ENCODE peak calls at places on chromosomes 5 and 9, in ten cellular contexts. One of them, this sample, is unnamed.

GRCh38 chr9:77128125-77128789 is 49.1 kb upstream of the VPS13A start:
- DNase-seq in cerebellar cortex: no peak
- DNase-seq in Peyer's patch: no peak
- DNase-seq in COR-L47: no peak
- DNase-seq in non-pigmented ciliary epithelial cell: no peak
- DNase-seq in transverse colon: no peak
- DNase-seq in caudate nucleus: no peak
- DNase-seq in choroid plexus epithelial cell: no peak
- DNase-seq in left ventricle myocardium superior: no peak
- DNase-seq in CD8-positive, alpha-beta T cell: no peak
- DNase-seq in this sample: no peak

GRCh38 chr5:54673523-54674225 is 156.1 kb downstream of the SNX18 start:
- DNase-seq in cerebellar cortex: no peak
- DNase-seq in Peyer's patch: peak; percentile 85
- DNase-seq in COR-L47: no peak
- DNase-seq in non-pigmented ciliary epithelial cell: no peak
- DNase-seq in transverse colon: peak; percentile 52
- DNase-seq in caudate nucleus: no peak
- DNase-seq in choroid plexus epithelial cell: peak; percentile 93
- DNase-seq in left ventricle myocardium superior: peak; percentile 44
- DNase-seq in CD8-positive, alpha-beta T cell: peak; percentile 59
- DNase-seq in this sample: peak; percentile 70

GRCh38 chr9:79895232-79895631 is 323.5 kb downstream of the TLE4 start:
- DNase-seq in cerebellar cortex: peak; percentile 6
- DNase-seq in Peyer's patch: no peak
- DNase-seq in COR-L47: no peak
- DNase-seq in non-pigmented ciliary epithelial cell: no peak
- DNase-seq in transverse colon: no peak
- DNase-seq in caudate nucleus: no peak
- DNase-seq in choroid plexus epithelial cell: no peak
- DNase-seq in left ventricle myocardium superior: no peak
- DNase-seq in CD8-positive, alpha-beta T cell: no peak
- DNase-seq in this sample: no peak

GRCh38 chr5:85929713-85930112 is 688.0 kb upstream of the COX7C start:
- DNase-seq in cerebellar cortex: no peak
- DNase-seq in Peyer's patch: no peak
- DNase-seq in COR-L47: no peak
- DNase-seq in non-pigmented ciliary epithelial cell: no peak
- DNase-seq in transverse colon: no peak
- DNase-seq in caudate nucleus: no peak
- DNase-seq in choroid plexus epithelial cell: no peak
- DNase-seq in left ventricle myocardium superior: no peak
- DNase-seq in CD8-positive, alpha-beta T cell: no peak
- DNase-seq in this sample: no peak

GRCh38 chr9:29514336-29514735 is 1941.1 kb upstream of the C9orf72 start:
- DNase-seq in cerebellar cortex: peak; percentile 2
- DNase-seq in Peyer's patch: no peak
- DNase-seq in COR-L47: peak; percentile 36
- DNase-seq in non-pigmented ciliary epithelial cell: peak; percentile 1
- DNase-seq in transverse colon: no peak
- DNase-seq in caudate nucleus: peak; percentile 38
- DNase-seq in choroid plexus epithelial cell: peak; percentile 7
- DNase-seq in left ventricle myocardium superior: peak; percentile 29
- DNase-seq in CD8-positive, alpha-beta T cell: no peak
- DNase-seq in this sample: no peak

GRCh38 chr5:78458843-78459242 is 98.4 kb downstream of the SCAMP1 start:
- DNase-seq in cerebellar cortex: no peak
- DNase-seq in Peyer's patch: no peak
- DNase-seq in COR-L47: no peak
- DNase-seq in non-pigmented ciliary epithelial cell: no peak
- DNase-seq in transverse colon: no peak
- DNase-seq in caudate nucleus: no peak
- DNase-seq in choroid plexus epithelial cell: no peak
- DNase-seq in left ventricle myocardium superior: no peak
- DNase-seq in CD8-positive, alpha-beta T cell: no peak
- DNase-seq in this sample: no peak

GRCh38 chr5:150258126-150258525 is 31.4 kb downstream of the CAMK2A start:
- DNase-seq in cerebellar cortex: no peak
- DNase-seq in Peyer's patch: no peak
- DNase-seq in COR-L47: no peak
- DNase-seq in non-pigmented ciliary epithelial cell: no peak
- DNase-seq in transverse colon: no peak
- DNase-seq in caudate nucleus: no peak
- DNase-seq in choroid plexus epithelial cell: no peak
- DNase-seq in left ventricle myocardium superior: no peak
- DNase-seq in CD8-positive, alpha-beta T cell: no peak
- DNase-seq in this sample: no peak

GRCh38 chr5:172834570-172835245 is 657 bp downstream of the ERGIC1 start:
- DNase-seq in cerebellar cortex: no peak
- DNase-seq in Peyer's patch: no peak
- DNase-seq in COR-L47: no peak
- DNase-seq in non-pigmented ciliary epithelial cell: no peak
- DNase-seq in transverse colon: peak; percentile 39
- DNase-seq in caudate nucleus: no peak
- DNase-seq in choroid plexus epithelial cell: peak; percentile 39
- DNase-seq in left ventricle myocardium superior: no peak
- DNase-seq in CD8-positive, alpha-beta T cell: no peak
- DNase-seq in this sample: no peak

GRCh38 chr5:116970318-116970717 is 395.7 kb upstream of the SEMA6A start:
- DNase-seq in cerebellar cortex: peak; percentile 48
- DNase-seq in Peyer's patch: no peak
- DNase-seq in COR-L47: peak; percentile 97
- DNase-seq in non-pigmented ciliary epithelial cell: no peak
- DNase-seq in transverse colon: no peak
- DNase-seq in caudate nucleus: no peak
- DNase-seq in choroid plexus epithelial cell: peak; percentile 1
- DNase-seq in left ventricle myocardium superior: no peak
- DNase-seq in CD8-positive, alpha-beta T cell: no peak
- DNase-seq in this sample: no peak

GRCh38 chr5:95841914-95842812 is 19.6 kb upstream of the GLRX start:
- DNase-seq in cerebellar cortex: no peak
- DNase-seq in Peyer's patch: no peak
- DNase-seq in COR-L47: no peak
- DNase-seq in non-pigmented ciliary epithelial cell: no peak
- DNase-seq in transverse colon: peak; percentile 56
- DNase-seq in caudate nucleus: no peak
- DNase-seq in choroid plexus epithelial cell: peak; percentile 80
- DNase-seq in left ventricle myocardium superior: no peak
- DNase-seq in CD8-positive, alpha-beta T cell: no peak
- DNase-seq in this sample: peak; percentile 90

GRCh38 chr5:176573564-176574296 is 24.6 kb downstream of the CDHR2 start:
- DNase-seq in cerebellar cortex: peak; percentile 77
- DNase-seq in Peyer's patch: peak; percentile 77
- DNase-seq in COR-L47: peak; percentile 60
- DNase-seq in non-pigmented ciliary epithelial cell: peak; percentile 5
- DNase-seq in transverse colon: peak; percentile 73
- DNase-seq in caudate nucleus: peak; percentile 33
- DNase-seq in choroid plexus epithelial cell: peak; percentile 51
- DNase-seq in left ventricle myocardium superior: peak; percentile 82
- DNase-seq in CD8-positive, alpha-beta T cell: peak; percentile 72
- DNase-seq in this sample: peak; percentile 16

GRCh38 chr9:81559741-81560140 is 129.6 kb downstream of the TLE1 start:
- DNase-seq in cerebellar cortex: no peak
- DNase-seq in Peyer's patch: no peak
- DNase-seq in COR-L47: no peak
- DNase-seq in non-pigmented ciliary epithelial cell: peak; percentile 94
- DNase-seq in transverse colon: no peak
- DNase-seq in caudate nucleus: no peak
- DNase-seq in choroid plexus epithelial cell: peak; percentile 98
- DNase-seq in left ventricle myocardium superior: no peak
- DNase-seq in CD8-positive, alpha-beta T cell: no peak
- DNase-seq in this sample: peak; percentile 98

GRCh38 chr5:956941-957729 is 51.5 kb upstream of the NKD2 start:
- DNase-seq in cerebellar cortex: no peak
- DNase-seq in Peyer's patch: no peak
- DNase-seq in COR-L47: no peak
- DNase-seq in non-pigmented ciliary epithelial cell: peak; percentile 35
- DNase-seq in transverse colon: no peak
- DNase-seq in caudate nucleus: no peak
- DNase-seq in choroid plexus epithelial cell: peak; percentile 67
- DNase-seq in left ventricle myocardium superior: peak; percentile 41
- DNase-seq in CD8-positive, alpha-beta T cell: peak; percentile 48
- DNase-seq in this sample: peak; percentile 94

GRCh38 chr9:113504725-113505590 is 41.4 kb downstream of the RGS3 start:
- DNase-seq in cerebellar cortex: no peak
- DNase-seq in Peyer's patch: no peak
- DNase-seq in COR-L47: no peak
- DNase-seq in non-pigmented ciliary epithelial cell: no peak
- DNase-seq in transverse colon: peak; percentile 68
- DNase-seq in caudate nucleus: no peak
- DNase-seq in choroid plexus epithelial cell: peak; percentile 20
- DNase-seq in left ventricle myocardium superior: no peak
- DNase-seq in CD8-positive, alpha-beta T cell: no peak
- DNase-seq in this sample: no peak

GRCh38 chr9:15423328-15423985 is 781 bp downstream of the SNAPC3 start:
- DNase-seq in cerebellar cortex: no peak
- DNase-seq in Peyer's patch: no peak
- DNase-seq in COR-L47: peak; percentile 27
- DNase-seq in non-pigmented ciliary epithelial cell: no peak
- DNase-seq in transverse colon: no peak
- DNase-seq in caudate nucleus: no peak
- DNase-seq in choroid plexus epithelial cell: peak; percentile 63
- DNase-seq in left ventricle myocardium superior: no peak
- DNase-seq in CD8-positive, alpha-beta T cell: no peak
- DNase-seq in this sample: no peak

GRCh38 chr9:133740891-133741290 is 2.7 kb upstream of the SARDH start:
- DNase-seq in cerebellar cortex: peak; percentile 59
- DNase-seq in Peyer's patch: no peak
- DNase-seq in COR-L47: no peak
- DNase-seq in non-pigmented ciliary epithelial cell: no peak
- DNase-seq in transverse colon: no peak
- DNase-seq in caudate nucleus: no peak
- DNase-seq in choroid plexus epithelial cell: no peak
- DNase-seq in left ventricle myocardium superior: no peak
- DNase-seq in CD8-positive, alpha-beta T cell: no peak
- DNase-seq in this sample: no peak

GRCh38 chr9:137534256-137535119 is 15.7 kb downstream of the PNPLA7 start:
- DNase-seq in cerebellar cortex: peak; percentile 60
- DNase-seq in Peyer's patch: no peak
- DNase-seq in COR-L47: peak; percentile 37
- DNase-seq in non-pigmented ciliary epithelial cell: no peak
- DNase-seq in transverse colon: no peak
- DNase-seq in caudate nucleus: no peak
- DNase-seq in choroid plexus epithelial cell: peak; percentile 85
- DNase-seq in left ventricle myocardium superior: no peak
- DNase-seq in CD8-positive, alpha-beta T cell: no peak
- DNase-seq in this sample: peak; percentile 67

GRCh38 chr5:157312492-157312891 is 46.6 kb downstream of the CYFIP2 start:
- DNase-seq in cerebellar cortex: peak; percentile 56
- DNase-seq in Peyer's patch: peak; percentile 58
- DNase-seq in COR-L47: peak; percentile 36
- DNase-seq in non-pigmented ciliary epithelial cell: peak; percentile 42
- DNase-seq in transverse colon: peak; percentile 47
- DNase-seq in caudate nucleus: peak; percentile 9
- DNase-seq in choroid plexus epithelial cell: peak; percentile 72
- DNase-seq in left ventricle myocardium superior: no peak
- DNase-seq in CD8-positive, alpha-beta T cell: peak; percentile 66
- DNase-seq in this sample: peak; percentile 61

GRCh38 chr5:148690945-148691344 is 36.6 kb upstream of the HTR4 start:
- DNase-seq in cerebellar cortex: no peak
- DNase-seq in Peyer's patch: no peak
- DNase-seq in COR-L47: no peak
- DNase-seq in non-pigmented ciliary epithelial cell: no peak
- DNase-seq in transverse colon: no peak
- DNase-seq in caudate nucleus: no peak
- DNase-seq in choroid plexus epithelial cell: no peak
- DNase-seq in left ventricle myocardium superior: no peak
- DNase-seq in CD8-positive, alpha-beta T cell: no peak
- DNase-seq in this sample: no peak

GRCh38 chr9:89149726-89150125 is 28.9 kb downstream of the SHC3 start:
- DNase-seq in cerebellar cortex: no peak
- DNase-seq in Peyer's patch: no peak
- DNase-seq in COR-L47: no peak
- DNase-seq in non-pigmented ciliary epithelial cell: no peak
- DNase-seq in transverse colon: no peak
- DNase-seq in caudate nucleus: no peak
- DNase-seq in choroid plexus epithelial cell: peak; percentile 62
- DNase-seq in left ventricle myocardium superior: no peak
- DNase-seq in CD8-positive, alpha-beta T cell: no peak
- DNase-seq in this sample: peak; percentile 81

GRCh38 chr5:36418172-36418979 is 116.7 kb upstream of the RANBP3L start:
- DNase-seq in cerebellar cortex: no peak
- DNase-seq in Peyer's patch: no peak
- DNase-seq in COR-L47: no peak
- DNase-seq in non-pigmented ciliary epithelial cell: no peak
- DNase-seq in transverse colon: no peak
- DNase-seq in caudate nucleus: no peak
- DNase-seq in choroid plexus epithelial cell: no peak
- DNase-seq in left ventricle myocardium superior: no peak
- DNase-seq in CD8-positive, alpha-beta T cell: no peak
- DNase-seq in this sample: peak; percentile 45

GRCh38 chr5:4579679-4580078 is 560.5 kb upstream of the ADAMTS16 start:
- DNase-seq in cerebellar cortex: no peak
- DNase-seq in Peyer's patch: no peak
- DNase-seq in COR-L47: no peak
- DNase-seq in non-pigmented ciliary epithelial cell: no peak
- DNase-seq in transverse colon: no peak
- DNase-seq in caudate nucleus: no peak
- DNase-seq in choroid plexus epithelial cell: no peak
- DNase-seq in left ventricle myocardium superior: no peak
- DNase-seq in CD8-positive, alpha-beta T cell: no peak
- DNase-seq in this sample: no peak

GRCh38 chr9:88234114-88234513 is 95.8 kb upstream of the SPATA31C2 start:
- DNase-seq in cerebellar cortex: no peak
- DNase-seq in Peyer's patch: no peak
- DNase-seq in COR-L47: no peak
- DNase-seq in non-pigmented ciliary epithelial cell: no peak
- DNase-seq in transverse colon: no peak
- DNase-seq in caudate nucleus: no peak
- DNase-seq in choroid plexus epithelial cell: no peak
- DNase-seq in left ventricle myocardium superior: no peak
- DNase-seq in CD8-positive, alpha-beta T cell: no peak
- DNase-seq in this sample: no peak

GRCh38 chr5:10555134-10555733 is 8.6 kb upstream of the ANKRD33B start:
- DNase-seq in cerebellar cortex: no peak
- DNase-seq in Peyer's patch: no peak
- DNase-seq in COR-L47: peak; percentile 3
- DNase-seq in non-pigmented ciliary epithelial cell: no peak
- DNase-seq in transverse colon: no peak
- DNase-seq in caudate nucleus: no peak
- DNase-seq in choroid plexus epithelial cell: peak; percentile 42
- DNase-seq in left ventricle myocardium superior: no peak
- DNase-seq in CD8-positive, alpha-beta T cell: no peak
- DNase-seq in this sample: peak; percentile 68

GRCh38 chr9:90827181-90827866 is 25.7 kb downstream of the SYK start:
- DNase-seq in cerebellar cortex: no peak
- DNase-seq in Peyer's patch: peak; percentile 71
- DNase-seq in COR-L47: no peak
- DNase-seq in non-pigmented ciliary epithelial cell: no peak
- DNase-seq in transverse colon: peak; percentile 39
- DNase-seq in caudate nucleus: no peak
- DNase-seq in choroid plexus epithelial cell: no peak
- DNase-seq in left ventricle myocardium superior: no peak
- DNase-seq in CD8-positive, alpha-beta T cell: no peak
- DNase-seq in this sample: no peak

GRCh38 chr9:83346655-83347393 is 191.4 kb downstream of the FRMD3 start:
- DNase-seq in cerebellar cortex: no peak
- DNase-seq in Peyer's patch: no peak
- DNase-seq in COR-L47: no peak
- DNase-seq in non-pigmented ciliary epithelial cell: no peak
- DNase-seq in transverse colon: no peak
- DNase-seq in caudate nucleus: no peak
- DNase-seq in choroid plexus epithelial cell: no peak
- DNase-seq in left ventricle myocardium superior: no peak
- DNase-seq in CD8-positive, alpha-beta T cell: no peak
- DNase-seq in this sample: no peak

GRCh38 chr9:97319380-97319779 is 11.9 kb downstream of the CCDC180 start:
- DNase-seq in cerebellar cortex: no peak
- DNase-seq in Peyer's patch: no peak
- DNase-seq in COR-L47: no peak
- DNase-seq in non-pigmented ciliary epithelial cell: no peak
- DNase-seq in transverse colon: no peak
- DNase-seq in caudate nucleus: no peak
- DNase-seq in choroid plexus epithelial cell: no peak
- DNase-seq in left ventricle myocardium superior: no peak
- DNase-seq in CD8-positive, alpha-beta T cell: no peak
- DNase-seq in this sample: no peak

GRCh38 chr9:133742251-133742650 is 4.1 kb upstream of the SARDH start:
- DNase-seq in cerebellar cortex: no peak
- DNase-seq in Peyer's patch: no peak
- DNase-seq in COR-L47: no peak
- DNase-seq in non-pigmented ciliary epithelial cell: no peak
- DNase-seq in transverse colon: no peak
- DNase-seq in caudate nucleus: no peak
- DNase-seq in choroid plexus epithelial cell: no peak
- DNase-seq in left ventricle myocardium superior: no peak
- DNase-seq in CD8-positive, alpha-beta T cell: no peak
- DNase-seq in this sample: no peak

This sample was measured in amniotic epithelial cell.